ENCODE peak calls at places on chromosomes 3 and 15, in five cellular contexts. One of them, this sample, is unnamed.
A peak's percentile ranks its signal among the peaks of the same experiment; 100 is the strongest.

GRCh38 chr3:172709776-172710708 is 825 bp downstream of the NCEH1 start:
- DNase-seq in transverse colon: peak; percentile 41
- DNase-seq in effector CD8-positive, alpha-beta T cell: no peak
- DNase-seq in CD8-positive, alpha-beta T cell: no peak
- DNase-seq in activated CD8-positive, alpha-beta memory T cell treated with anti-CD3 and anti-CD28 coated beads for 24 hours: peak; percentile 57
- DNase-seq in this sample: no peak

GRCh38 chr3:54900954-54901591 is 26.8 kb downstream of the LRTM1 start:
- DNase-seq in CD8-positive, alpha-beta T cell: no peak
- DNase-seq in transverse colon: no peak
- DNase-seq in activated CD8-positive, alpha-beta memory T cell treated with anti-CD3 and anti-CD28 coated beads for 24 hours: no peak
- DNase-seq in effector CD8-positive, alpha-beta T cell: no peak
- DNase-seq in this sample: no peak

GRCh38 chr15:87121357-87121756 is 1041.7 kb downstream of the AGBL1 start:
- DNase-seq in effector CD8-positive, alpha-beta T cell: no peak
- DNase-seq in transverse colon: no peak
- DNase-seq in activated CD8-positive, alpha-beta memory T cell treated with anti-CD3 and anti-CD28 coated beads for 24 hours: no peak
- DNase-seq in CD8-positive, alpha-beta T cell: no peak
- DNase-seq in this sample: no peak

GRCh38 chr3:105835606-105836005 is 33.2 kb downstream of the CBLB start:
- DNase-seq in effector CD8-positive, alpha-beta T cell: no peak
- DNase-seq in transverse colon: no peak
- DNase-seq in CD8-positive, alpha-beta T cell: no peak
- DNase-seq in activated CD8-positive, alpha-beta memory T cell treated with anti-CD3 and anti-CD28 coated beads for 24 hours: no peak
- DNase-seq in this sample: no peak

GRCh38 chr15:20352241-20353200 is 189.1 kb downstream of the GOLGA6L6 start:
- DNase-seq in effector CD8-positive, alpha-beta T cell: no peak
- DNase-seq in CD8-positive, alpha-beta T cell: no peak
- DNase-seq in transverse colon: no peak
- DNase-seq in activated CD8-positive, alpha-beta memory T cell treated with anti-CD3 and anti-CD28 coated beads for 24 hours: no peak
- DNase-seq in this sample: no peak

GRCh38 chr3:143119974-143120715 is 574 bp downstream of the CHST2 start:
- DNase-seq in CD8-positive, alpha-beta T cell: peak; percentile 28
- DNase-seq in effector CD8-positive, alpha-beta T cell: peak; percentile 26
- DNase-seq in transverse colon: peak; percentile 17
- DNase-seq in activated CD8-positive, alpha-beta memory T cell treated with anti-CD3 and anti-CD28 coated beads for 24 hours: no peak
- DNase-seq in this sample: no peak

GRCh38 chr3:10269443-10269842 is 21.2 kb downstream of the TATDN2 start:
- DNase-seq in effector CD8-positive, alpha-beta T cell: no peak
- DNase-seq in CD8-positive, alpha-beta T cell: no peak
- DNase-seq in activated CD8-positive, alpha-beta memory T cell treated with anti-CD3 and anti-CD28 coated beads for 24 hours: no peak
- DNase-seq in transverse colon: no peak
- DNase-seq in this sample: no peak

GRCh38 chr3:125165948-125166553 is 46.5 kb downstream of the SLC12A8 start:
- DNase-seq in transverse colon: no peak
- DNase-seq in effector CD8-positive, alpha-beta T cell: no peak
- DNase-seq in activated CD8-positive, alpha-beta memory T cell treated with anti-CD3 and anti-CD28 coated beads for 24 hours: no peak
- DNase-seq in CD8-positive, alpha-beta T cell: no peak
- DNase-seq in this sample: no peak

GRCh38 chr3:64022451-64023186 is 675 bp downstream of the PSMD6 start:
- DNase-seq in transverse colon: no peak
- DNase-seq in CD8-positive, alpha-beta T cell: peak; percentile 6
- DNase-seq in effector CD8-positive, alpha-beta T cell: no peak
- DNase-seq in activated CD8-positive, alpha-beta memory T cell treated with anti-CD3 and anti-CD28 coated beads for 24 hours: no peak
- DNase-seq in this sample: no peak

GRCh38 chr3:38454179-38454883 is 641 bp downstream of the ACVR2B start:
- DNase-seq in transverse colon: peak; percentile 76
- DNase-seq in effector CD8-positive, alpha-beta T cell: no peak
- DNase-seq in activated CD8-positive, alpha-beta memory T cell treated with anti-CD3 and anti-CD28 coated beads for 24 hours: peak; percentile 73
- DNase-seq in CD8-positive, alpha-beta T cell: peak; percentile 21
- DNase-seq in this sample: no peak

GRCh38 chr3:29514912-29515311 is 234.0 kb downstream of the RBMS3 start:
- DNase-seq in transverse colon: no peak
- DNase-seq in activated CD8-positive, alpha-beta memory T cell treated with anti-CD3 and anti-CD28 coated beads for 24 hours: no peak
- DNase-seq in effector CD8-positive, alpha-beta T cell: no peak
- DNase-seq in CD8-positive, alpha-beta T cell: no peak
- DNase-seq in this sample: no peak

GRCh38 chr3:186361612-186362408 is at the start of gene DGKG:
- DNase-seq in activated CD8-positive, alpha-beta memory T cell treated with anti-CD3 and anti-CD28 coated beads for 24 hours: peak; percentile 61
- DNase-seq in transverse colon: peak; percentile 49
- DNase-seq in effector CD8-positive, alpha-beta T cell: no peak
- DNase-seq in CD8-positive, alpha-beta T cell: no peak
- DNase-seq in this sample: no peak

GRCh38 chr15:50241684-50242450 is 23.7 kb downstream of the HDC start:
- DNase-seq in activated CD8-positive, alpha-beta memory T cell treated with anti-CD3 and anti-CD28 coated beads for 24 hours: no peak
- DNase-seq in CD8-positive, alpha-beta T cell: no peak
- DNase-seq in effector CD8-positive, alpha-beta T cell: no peak
- DNase-seq in transverse colon: no peak
- DNase-seq in this sample: no peak